ENCODE peak calls at places on chromosomes 5 and 9, in six cellular contexts. S, R, H, X, Z and W are unnamed samples. For H3K27me3, the result is how much of the 10 kb centered on the place peaks cover.

GRCh38 chr5:106858616-106859015 is 812.1 kb downstream of the EFNA5 start:
- DNase-seq in S (no peak), R (no peak), H (no peak), X (no peak), Z (no peak), W (no peak)

GRCh38 chr5:80615266-80615914 is 39.1 kb upstream of the MSH3 start:
- DNase-seq in S (no peak), R (no peak), H (no peak), X (no peak), Z (no peak), W (no peak)

GRCh38 chr5:10704949-10705621 is 55.9 kb downstream of the DAP start:
- DNase-seq in S (no peak), R (no peak), H (no peak), X (no peak), Z (no peak), W (no peak)

GRCh38 chr5:36607114-36607561 is 732 bp downstream of the SLC1A3 start:
- DNase-seq in S (no peak), R (no peak), H (no peak), X (no peak), Z (peak), W (no peak)

GRCh38 chr5:11642398-11642797 is 261.8 kb downstream of the CTNND2 start:
- DNase-seq in S (no peak), R (no peak), H (no peak), X (no peak), Z (no peak), W (no peak)

GRCh38 chr9:111691686-111692329 is 30.4 kb downstream of the GNG10 start:
- DNase-seq in S (no peak), R (no peak), H (no peak), X (no peak), Z (no peak), W (no peak)

GRCh38 chr5:17727212-17727611 is 93.0 kb downstream of the TAF11L14 start:
- DNase-seq in S (no peak), R (no peak), H (no peak), X (no peak), Z (no peak), W (no peak)

GRCh38 chr5:35430381-35431162 is 187.1 kb upstream of the SPEF2 start:
- DNase-seq in S (no peak), R (no peak), H (no peak), X (no peak), Z (no peak), W (no peak)

GRCh38 chr5:43602818-43603534 is at the start of gene NNT:
- DNase-seq in S (peak), R (peak), H (peak), X (peak), Z (peak), W (peak)

GRCh38 chr9:125966959-125967711 is 220.0 kb downstream of the PBX3 start:
- DNase-seq in S (no peak), R (no peak), H (no peak), X (no peak), Z (no peak), W (no peak)

GRCh38 chr9:20722221-20722620 is 38.2 kb downstream of the FOCAD start:
- DNase-seq in S (no peak), R (no peak), H (no peak), X (no peak), Z (no peak), W (no peak)

GRCh38 chr9:78962186-78962585 is 609.6 kb upstream of the TLE4 start:
- DNase-seq in S (no peak), R (no peak), H (no peak), X (no peak), Z (no peak), W (no peak)

GRCh38 chr5:134139891-134140469 is 25.5 kb downstream of the TCF7 start:
- DNase-seq in S (no peak), R (peak), H (peak), X (peak), Z (peak), W (no peak)

GRCh38 chr9:37929441-37929895 is 25.5 kb upstream of the SLC25A51 start:
- DNase-seq in S (no peak), R (no peak), H (no peak), X (no peak), Z (no peak), W (no peak)

GRCh38 chr5:67677422-67677970 is 480.9 kb upstream of the CD180 start:
- DNase-seq in S (no peak), R (no peak), H (no peak), X (no peak), Z (no peak), W (no peak)

GRCh38 chr9:105637787-105638395 is 24.4 kb upstream of the TAL2 start:
- DNase-seq in S (no peak), R (no peak), H (no peak), X (no peak), Z (no peak), W (no peak)

GRCh38 chr9:357560-357959 is 142.9 kb downstream of the DOCK8 start:
- DNase-seq in S (no peak), R (no peak), H (no peak), X (no peak), Z (no peak), W (no peak)

GRCh38 chr9:71766663-71767062 is 1.6 kb downstream of the CEMIP2 start:
- DNase-seq in S (no peak), R (no peak), H (no peak), X (no peak), Z (no peak), W (no peak)

GRCh38 chr5:1401681-1402096 is 43.6 kb downstream of the SLC6A3 start:
- DNase-seq in S (no peak), R (no peak), H (no peak), X (no peak), Z (peak), W (no peak)

GRCh38 chr9:95644377-95644776 is 127.6 kb upstream of the PTCH1 start:
- DNase-seq in S (no peak), R (no peak), H (no peak), X (no peak), Z (no peak), W (no peak)

GRCh38 chr5:36150676-36151433 is 832 bp downstream of the LMBRD2 start:
- DNase-seq in S (no peak), R (no peak), H (peak), X (peak), Z (no peak), W (peak)

DNA sequence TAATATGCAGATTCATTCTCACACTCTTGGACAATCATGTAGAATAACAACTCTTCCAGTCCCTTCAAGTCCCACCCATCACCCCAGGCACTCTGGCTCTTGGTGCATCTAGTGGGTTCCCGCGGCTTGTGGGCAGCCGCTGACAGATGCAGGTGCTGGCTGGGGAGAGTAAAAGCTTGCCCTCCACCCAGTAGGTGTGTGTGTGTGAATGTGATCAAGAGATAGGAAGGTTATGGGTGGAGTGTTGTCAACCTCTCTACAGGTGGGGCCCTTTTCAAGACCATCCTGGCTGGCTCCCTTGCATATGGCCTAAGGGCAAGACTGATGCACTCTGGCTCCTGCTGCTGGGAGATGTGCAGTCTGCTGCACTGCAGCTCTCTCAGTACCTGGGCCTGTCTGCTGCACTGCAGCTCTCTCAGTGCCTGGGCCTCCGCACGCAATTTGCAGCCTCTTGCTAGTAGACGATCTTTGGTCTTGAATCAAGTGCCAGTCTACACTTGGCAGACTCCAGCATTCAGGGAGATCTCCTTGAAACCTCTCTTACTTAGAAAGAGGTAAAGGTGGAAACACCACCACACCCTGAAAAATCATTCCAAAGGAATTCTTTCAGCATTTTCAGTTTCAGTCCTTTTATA is 189.7 kb upstream of the GDNF start:
- DNase-seq in S (no peak), R (no peak), H (no peak), X (no peak), Z (no peak), W (no peak)
- H3K27me3 ChIP-seq in S (under half), R (under half), H (under half), X (under half), Z (under half), W (under half)

GRCh38 chr5:71830626-71831539 is 111.8 kb downstream of the CARTPT start:
- DNase-seq in S (no peak), R (peak), H (peak), X (no peak), Z (peak), W (no peak)

GRCh38 chr5:71836084-71836483 is 117.0 kb downstream of the CARTPT start:
- DNase-seq in S (no peak), R (no peak), H (no peak), X (no peak), Z (no peak), W (no peak)

GRCh38 chr5:71834575-71834974 is 115.5 kb downstream of the CARTPT start:
- DNase-seq in S (no peak), R (no peak), H (no peak), X (no peak), Z (no peak), W (no peak)

GRCh38 chr5:71836547-71837112 is 117.6 kb downstream of the CARTPT start:
- DNase-seq in S (no peak), R (no peak), H (no peak), X (no peak), Z (no peak), W (no peak)

DNA sequence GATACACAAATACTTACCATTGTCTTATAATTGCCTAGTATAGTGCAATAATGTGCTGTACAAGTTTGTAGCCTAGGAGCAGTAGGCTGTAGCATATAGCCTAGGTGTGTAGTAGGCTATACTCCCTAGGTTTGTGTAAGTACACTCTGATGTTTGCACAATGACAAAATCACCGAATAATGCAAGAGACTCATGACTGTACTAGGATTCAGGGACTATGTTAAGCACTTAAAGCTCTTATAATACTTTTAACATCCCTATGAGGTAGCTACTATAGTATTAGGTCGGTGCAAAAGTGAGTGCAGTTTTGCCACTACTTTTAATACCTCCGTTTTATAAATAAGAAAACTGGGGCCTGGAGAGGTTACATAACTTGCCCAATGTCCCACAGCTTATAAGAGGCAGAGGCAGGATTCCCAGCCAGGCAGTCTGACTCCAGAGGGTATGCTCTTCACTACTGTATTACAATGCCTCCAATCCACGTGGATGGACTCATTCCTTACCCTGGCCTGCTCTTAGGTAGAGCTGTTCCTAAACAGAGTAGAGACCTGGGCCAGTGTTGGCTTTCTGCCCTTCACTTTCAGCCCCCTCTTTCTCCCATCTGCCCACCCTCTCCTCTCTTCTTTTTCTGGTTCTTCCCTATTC is 113.9 kb downstream of the CARTPT start:
- DNase-seq in S (no peak), R (no peak), H (no peak), X (no peak), Z (no peak), W (no peak)
- H3K27ac ChIP-seq in S (no peak), R (no peak), H (no peak), X (no peak), Z (no peak), W (no peak)

DNA sequence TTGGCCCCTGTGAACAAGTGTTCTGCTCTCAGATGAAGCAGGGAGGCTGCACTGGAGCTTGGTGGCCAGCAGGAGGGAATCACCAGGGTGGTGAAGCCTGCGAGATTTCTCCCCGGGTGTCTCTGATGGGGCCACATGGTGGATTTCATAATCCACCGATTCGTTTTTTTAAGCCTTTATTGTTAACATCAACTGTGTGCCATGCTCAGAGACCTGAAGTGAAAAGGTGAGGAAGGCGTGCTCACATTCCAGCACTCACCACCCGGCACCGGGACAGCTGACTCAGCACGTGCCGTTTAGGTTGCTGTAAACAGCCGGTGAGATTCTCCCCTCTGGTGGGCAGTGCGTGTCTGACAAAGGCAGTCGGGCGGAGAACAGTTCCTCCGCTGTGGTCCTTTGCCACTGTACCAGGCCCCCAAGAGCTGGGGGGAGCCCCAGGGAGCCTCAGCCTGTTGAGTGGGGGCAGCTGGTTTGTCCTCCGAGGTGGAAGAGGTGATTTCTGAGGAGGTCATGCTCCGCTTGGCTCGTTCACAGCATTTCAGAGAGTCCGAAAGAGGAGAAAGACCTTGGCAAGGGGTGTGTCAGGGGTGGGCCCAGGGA is 12.7 kb upstream of the AHRR start:
- DNase-seq in S (no peak), R (no peak), H (no peak), X (no peak), Z (no peak), W (no peak)
- TF ChIP-seq CTCF in S (no peak), R (no peak), H (no peak), X (no peak), Z (peak), W (no peak)

GRCh38 chr9:132434875-132435274 is 24.9 kb downstream of the CFAP77 start:
- DNase-seq in S (no peak), R (no peak), H (no peak), X (no peak), Z (no peak), W (no peak)

GRCh38 chr9:132424857-132425702 is 15.1 kb downstream of the CFAP77 start:
- DNase-seq in S (no peak), R (no peak), H (no peak), X (no peak), Z (no peak), W (no peak)

GRCh38 chr9:132427015-132427414 is 17.0 kb downstream of the CFAP77 start:
- DNase-seq in S (no peak), R (no peak), H (no peak), X (no peak), Z (no peak), W (no peak)

DNA sequence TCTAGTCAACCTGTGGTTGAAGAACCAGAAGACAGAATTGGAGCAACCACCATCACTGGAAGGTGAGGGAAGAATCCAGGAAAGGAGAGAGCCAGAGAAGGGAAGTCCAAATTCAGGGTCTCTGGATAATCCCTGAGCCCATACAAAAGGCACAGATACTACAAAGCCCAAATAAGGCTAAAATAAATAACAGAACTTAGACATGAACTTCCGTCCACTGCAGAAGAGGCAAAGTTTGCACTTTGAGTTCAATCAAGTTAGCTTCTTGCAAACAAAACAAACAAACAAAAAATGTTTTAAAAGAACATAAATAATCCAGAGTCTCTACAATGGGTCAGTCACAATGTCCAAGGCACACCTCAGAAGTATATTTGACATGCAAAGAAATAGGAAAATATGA is 21.0 kb downstream of the CFAP77 start:
- DNase-seq in S (no peak), R (no peak), H (no peak), X (no peak), Z (no peak), W (no peak)
- H3K27me3 ChIP-seq in S (under half), R (under half), H (under half), X (under half), Z (under half), W (under half)

DNA sequence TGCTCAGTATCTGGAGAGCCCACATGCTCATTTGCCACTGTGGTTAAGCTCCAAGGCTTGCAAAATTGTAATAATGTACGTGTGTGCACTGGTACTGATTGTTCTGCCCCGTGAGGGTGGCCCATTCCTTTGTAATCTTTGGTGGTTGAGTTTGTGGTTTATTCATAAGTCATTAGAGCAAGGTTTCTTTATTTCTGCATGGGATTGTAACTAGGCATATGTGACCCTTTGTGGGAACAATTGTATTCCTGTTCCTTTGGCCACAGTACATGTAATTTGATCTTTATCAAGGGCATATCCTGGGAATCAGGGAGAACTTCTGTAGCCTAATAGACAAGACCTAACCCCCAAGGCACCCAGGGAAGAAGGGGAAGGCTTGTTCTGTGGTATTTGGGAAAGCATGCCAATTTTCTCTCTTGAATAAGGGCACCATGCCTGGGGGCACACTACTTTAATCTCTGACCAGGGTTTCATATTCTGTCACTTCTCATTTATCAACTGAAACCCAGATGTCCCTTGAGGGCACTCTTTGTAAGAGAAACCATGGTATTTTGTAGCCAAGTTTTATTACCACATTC is 74.6 kb downstream of the NPR3 start:
- DNase-seq in S (no peak), R (no peak), H (no peak), X (no peak), Z (no peak), W (no peak)
- H3K27ac ChIP-seq in S (no peak), R (no peak), H (no peak), X (no peak), Z (no peak), W (no peak)

DNA sequence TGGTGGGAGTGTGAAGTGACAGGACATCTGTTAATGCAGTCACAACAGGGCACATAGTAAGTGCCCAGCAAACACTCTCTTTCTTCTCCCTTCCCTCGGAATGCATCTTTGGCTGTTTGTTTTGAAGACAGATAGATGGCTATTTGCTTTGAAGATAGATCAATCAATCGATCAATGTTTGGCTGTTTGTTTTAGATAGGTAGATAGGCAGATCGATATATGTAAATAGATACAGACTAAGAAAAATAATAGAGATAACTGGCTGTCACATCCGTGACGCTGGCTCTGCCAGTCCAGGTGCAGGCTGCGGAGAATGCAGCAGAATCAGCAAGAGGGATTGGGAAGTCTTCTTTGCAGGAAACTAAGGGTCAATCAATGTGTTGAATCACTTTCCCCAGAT is 60.7 kb downstream of the ERGIC1 start:
- DNase-seq in S (no peak), R (no peak), H (no peak), X (no peak), Z (no peak), W (no peak)
- TF ChIP-seq CTCF in S (no peak), R (no peak), H (no peak), X (no peak), Z (no peak), W (no peak)

GRCh38 chr9:123370526-123371227 is 14.7 kb downstream of the CRB2 start:
- DNase-seq in S (no peak), R (no peak), H (no peak), X (no peak), Z (no peak), W (no peak)
- H3K27me3 ChIP-seq in S (under half), R (under half), H (under half), X (under half), Z (half or more), W (under half)

GRCh38 chr9:114465906-114466900 is 39.1 kb downstream of the WHRN start:
- DNase-seq in S (no peak), R (no peak), H (no peak), X (no peak), Z (no peak), W (no peak)
- H3K27ac ChIP-seq in S (no peak), R (no peak), H (no peak), X (no peak), Z (no peak), W (no peak)